ENCODE peak calls at places on chromosomes 1 and 21, in five cellular contexts. Y, O, G, V and B are unnamed samples.

GRCh38 chr21:39676054-39676771 is 63.5 kb downstream of the B3GALT5 start:
- DNase-seq in Y (peak), O (no peak), G (peak), V (peak), B (no peak)

GRCh38 chr1:32208891-32209309 is at the start of gene DCDC2B:
- DNase-seq in Y (no peak), O (peak), G (peak), V (no peak), B (no peak)

GRCh38 chr1:99843760-99844159 is 6.4 kb upstream of the AGL start:
- DNase-seq in Y (no peak), O (no peak), G (no peak), V (no peak), B (no peak)

GRCh38 chr1:112713466-112714312 is 1.4 kb downstream of the PPM1J start:
- DNase-seq in Y (no peak), O (no peak), G (no peak), V (no peak), B (no peak)

GRCh38 chr1:76395059-76395458 is 320.5 kb downstream of the ST6GALNAC3 start:
- DNase-seq in Y (no peak), O (no peak), G (no peak), V (no peak), B (no peak)

GRCh38 chr1:36391271-36391670 is 5.5 kb upstream of the STK40 start:
- DNase-seq in Y (no peak), O (no peak), G (no peak), V (no peak), B (no peak)

GRCh38 chr1:172680244-172680643 is 21.3 kb downstream of the FASLG start:
- DNase-seq in Y (no peak), O (no peak), G (no peak), V (no peak), B (no peak)

GRCh38 chr1:80893140-80893539 is 907.6 kb upstream of the ADGRL2 start:
- DNase-seq in Y (no peak), O (no peak), G (no peak), V (no peak), B (no peak)

GRCh38 chr1:219555031-219555667 is 57.8 kb downstream of the ZC3H11B start:
- DNase-seq in Y (peak), O (peak), G (no peak), V (no peak), B (no peak)

GRCh38 chr21:31922881-31923280 is 50.1 kb downstream of the HUNK start:
- DNase-seq in Y (no peak), O (no peak), G (no peak), V (no peak), B (no peak)

GRCh38 chr1:1599030-1599916 is 662 bp downstream of the FNDC10 start:
- DNase-seq in Y (no peak), O (peak), G (no peak), V (no peak), B (peak)

GRCh38 chr1:219503549-219503948 is 109.4 kb downstream of the ZC3H11B start:
- DNase-seq in Y (no peak), O (no peak), G (no peak), V (no peak), B (no peak)

GRCh38 chr1:79811173-79811572 is 804.6 kb upstream of the ADGRL4 start:
- DNase-seq in Y (no peak), O (peak), G (no peak), V (no peak), B (no peak)

GRCh38 chr1:53293123-53293522 is 34.7 kb downstream of the LRP8 start:
- DNase-seq in Y (no peak), O (no peak), G (no peak), V (no peak), B (no peak)

GRCh38 chr1:205680073-205680851 is at the start of gene SLC45A3:
- DNase-seq in Y (peak), O (no peak), G (no peak), V (no peak), B (peak)

GRCh38 chr21:37939838-37940237 is 23.6 kb upstream of the KCNJ6 start:
- DNase-seq in Y (no peak), O (no peak), G (no peak), V (no peak), B (no peak)

GRCh38 chr1:5297878-5298239 is 643.5 kb downstream of the AJAP1 start:
- DNase-seq in Y (no peak), O (no peak), G (no peak), V (no peak), B (no peak)

GRCh38 chr1:230575886-230576477 is 66.3 kb upstream of the COG2 start:
- DNase-seq in Y (no peak), O (no peak), G (no peak), V (no peak), B (no peak)

GRCh38 chr1:101496109-101496508 is 259.3 kb downstream of the S1PR1 start:
- DNase-seq in Y (no peak), O (no peak), G (no peak), V (no peak), B (no peak)

GRCh38 chr1:85607126-85607912 is 26.8 kb downstream of the CCN1 start:
- DNase-seq in Y (peak), O (peak), G (peak), V (no peak), B (no peak)

GRCh38 chr21:44653656-44654575 is 543 bp downstream of the KRTAP12-4 start:
- DNase-seq in Y (no peak), O (no peak), G (no peak), V (no peak), B (no peak)

GRCh38 chr1:161084205-161084988 is 5.0 kb downstream of the NECTIN4 start:
- DNase-seq in Y (no peak), O (peak), G (no peak), V (no peak), B (no peak)

GRCh38 chr1:245091818-245092637 is 62.8 kb upstream of the KIF26B start:
- DNase-seq in Y (peak), O (peak), G (peak), V (no peak), B (peak)

GRCh38 chr1:200035956-200036615 is 8.6 kb downstream of the NR5A2 start:
- DNase-seq in Y (no peak), O (no peak), G (no peak), V (no peak), B (no peak)

GRCh38 chr1:5768014-5768413 is 224.2 kb downstream of the NPHP4 start:
- DNase-seq in Y (no peak), O (no peak), G (no peak), V (no peak), B (no peak)

DNA sequence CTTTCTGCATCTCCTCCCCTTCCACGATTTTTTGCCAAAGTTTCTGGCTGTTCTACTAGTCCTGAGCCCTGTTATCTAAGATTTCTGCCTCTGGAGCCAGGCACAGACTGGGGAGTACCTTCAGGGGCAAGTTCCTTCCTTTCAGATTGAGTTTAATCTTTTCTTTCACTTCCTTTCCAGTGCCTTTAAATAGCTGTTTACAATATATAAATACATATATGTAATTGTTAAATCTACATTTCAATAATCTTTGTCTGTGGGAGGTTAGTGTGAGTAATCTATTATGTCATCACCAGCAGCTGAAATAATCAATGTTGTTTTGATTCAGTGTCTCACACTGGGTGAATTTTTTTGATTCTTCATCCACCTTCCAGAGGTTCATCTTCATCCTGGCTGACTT is 31.8 kb downstream of the DIPK1A start:
- DNase-seq in Y (no peak), O (peak), G (no peak), V (no peak), B (no peak)
- TF ChIP-seq SMC3 in Y (no peak), O (no peak), G (no peak), V (no peak), B (no peak)

GRCh38 chr21:17537299-17537698 is 24.5 kb downstream of the CXADR start:
- DNase-seq in Y (no peak), O (no peak), G (no peak), V (no peak), B (no peak)
- TF ChIP-seq BHLHE40 in Y (no peak), O (no peak), G (no peak), V (no peak), B (no peak)

GRCh38 chr1:12300706-12301105 is 70.9 kb downstream of the VPS13D start:
- DNase-seq in Y (no peak), O (no peak), G (no peak), V (no peak), B (no peak)
- TF ChIP-seq SMC3 in Y (no peak), O (no peak), G (no peak), V (no peak), B (no peak)

GRCh38 chr1:210726621-210727020 is 397.9 kb downstream of the HHAT start:
- DNase-seq in Y (no peak), O (peak), G (no peak), V (no peak), B (peak)
- TF ChIP-seq BHLHE40 in Y (no peak), O (no peak), G (no peak), V (no peak), B (no peak)

GRCh38 chr21:42844411-42845113 is 34.8 kb downstream of the WDR4 start:
- DNase-seq in Y (no peak), O (no peak), G (no peak), V (no peak), B (no peak)
- TF ChIP-seq SMC3 in Y (no peak), O (no peak), G (no peak), V (no peak), B (no peak)

GRCh38 chr1:220705782-220706181 is 15.6 kb downstream of the C1orf115 start:
- DNase-seq in Y (no peak), O (no peak), G (no peak), V (no peak), B (no peak)

GRCh38 chr1:220708929-220709801 is 19.0 kb downstream of the C1orf115 start:
- DNase-seq in Y (no peak), O (no peak), G (no peak), V (no peak), B (no peak)

GRCh38 chr1:220706921-220707559 is 16.9 kb downstream of the C1orf115 start:
- DNase-seq in Y (no peak), O (no peak), G (no peak), V (no peak), B (no peak)

GRCh38 chr1:220708244-220708643 is 18.1 kb downstream of the C1orf115 start:
- DNase-seq in Y (no peak), O (no peak), G (peak), V (no peak), B (no peak)

DNA sequence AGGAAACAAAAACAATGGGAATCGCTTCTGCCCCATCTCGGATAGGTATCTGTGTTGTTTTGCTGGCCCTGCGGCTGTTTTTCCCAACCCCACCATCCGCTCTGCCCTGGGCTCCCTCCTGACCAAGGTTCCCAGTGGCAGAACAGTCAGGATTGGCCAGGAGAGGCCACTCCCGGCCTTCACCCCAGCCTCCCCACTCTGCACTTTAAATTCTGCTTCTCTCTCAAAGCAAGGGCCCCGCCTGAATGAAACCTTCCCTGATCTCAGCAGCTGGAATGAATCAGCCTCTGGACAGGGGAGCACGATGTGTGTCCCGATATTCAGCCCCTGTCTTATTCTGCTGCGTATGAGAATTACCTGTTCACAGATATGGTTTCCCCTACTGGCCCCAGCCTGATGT is 16.3 kb downstream of the C1orf115 start:
- DNase-seq in Y (no peak), O (no peak), G (no peak), V (no peak), B (no peak)
- TF ChIP-seq BHLHE40 in Y (no peak), O (no peak), G (no peak), V (no peak), B (no peak)